ENCODE peak calls at places on chromosomes 7 and 10, in ten cellular contexts. V is transverse colon, Y is GM12878, L is suprapubic skin, A is K562, F is sigmoid colon, K is H1, B is HepG2, J is esophagus muscularis mucosa, M is SK-N-SH. U is an unnamed sample. For H3K4me1, the result is how much of the 10 kb centered on the place peaks cover.

GRCh38 chr10:62514079-62514693 is 140.0 kb downstream of the ZNF365 start:
- DNase-seq in L (no peak), V (no peak), K (no peak), J (peak), M (no peak), Y (no peak), B (no peak), A (no peak), F (no peak), U (no peak)

GRCh38 chr7:148191391-148192076 is 399.0 kb upstream of the C7orf33 start:
- DNase-seq in L (no peak), A (no peak), K (no peak), M (no peak), V (no peak), B (no peak), J (no peak), F (no peak), Y (no peak), U (peak)

GRCh38 chr7:94366827-94367226 is 27.9 kb upstream of the COL1A2 start:
- DNase-seq in A (no peak), L (no peak), M (no peak), Y (no peak), F (no peak), B (no peak), J (no peak), K (no peak), V (no peak), U (no peak)

GRCh38 chr10:72228318-72228751 is 12.3 kb upstream of the ASCC1 start:
- DNase-seq in B (no peak), L (peak), J (no peak), F (no peak), M (peak), Y (no peak), A (no peak), V (no peak), K (no peak), U (no peak)

GRCh38 chr7:92691578-92691977 is 101.4 kb upstream of the FAM133B start:
- DNase-seq in Y (peak), L (no peak), M (peak), K (no peak), V (no peak), A (peak), F (no peak), B (peak), J (no peak), U (no peak)

GRCh38 chr7:15291707-15292106 is 270.1 kb downstream of the AGMO start:
- DNase-seq in Y (no peak), M (no peak), K (no peak), J (no peak), F (no peak), B (no peak), L (no peak), V (no peak), A (no peak), U (no peak)

GRCh38 chr10:97553575-97554100 is 18.9 kb upstream of the ANKRD2 start:
- DNase-seq in B (peak), J (no peak), Y (peak), F (peak), A (peak), L (peak), M (peak), V (peak), K (no peak), U (peak)

GRCh38 chr10:1358147-1358546 is 302.0 kb downstream of the WDR37 start:
- DNase-seq in V (no peak), B (no peak), A (no peak), F (no peak), K (no peak), J (no peak), M (no peak), Y (no peak), L (no peak), U (no peak)

GRCh38 chr10:51397695-51398094 is 301.7 kb downstream of the CSTF2T start:
- DNase-seq in Y (no peak), A (no peak), B (no peak), K (no peak), J (no peak), L (no peak), M (no peak), V (peak), F (peak), U (peak)

GRCh38 chr10:100743626-100744135 is 1.7 kb upstream of the PAX2 start:
- DNase-seq in M (peak), V (peak), K (no peak), A (peak), L (no peak), J (no peak), F (peak), B (peak), Y (no peak), U (peak)

GRCh38 chr10:49240946-49241345 is 52.8 kb upstream of the TMEM273 start:
- DNase-seq in K (no peak), F (no peak), B (no peak), L (no peak), Y (no peak), A (no peak), J (peak), M (no peak), V (no peak), U (no peak)

GRCh38 chr10:124614003-124614659 is 130.0 kb downstream of the FAM53B start:
- DNase-seq in M (no peak), K (no peak), A (no peak), Y (peak), V (no peak), J (no peak), L (no peak), B (no peak), F (no peak), U (no peak)

GRCh38 chr7:148962823-148963582 is 65.3 kb downstream of the PDIA4 start:
- DNase-seq in M (peak), F (peak), J (no peak), A (peak), V (peak), B (peak), L (no peak), K (no peak), Y (peak), U (peak)

GRCh38 chr10:24553051-24553612 is 170.6 kb downstream of the ARHGAP21 start:
- DNase-seq in B (peak), F (no peak), M (no peak), K (no peak), J (peak), L (no peak), V (no peak), A (no peak), Y (no peak), U (no peak)

GRCh38 chr10:119667562-119668328 is 16.6 kb downstream of the BAG3 start:
- DNase-seq in M (peak), V (peak), K (peak), B (peak), J (no peak), Y (no peak), F (peak), A (no peak), L (peak), U (peak)

GRCh38 chr10:62794306-62794705 is 10.2 kb upstream of the ADO start:
- DNase-seq in L (no peak), J (no peak), K (no peak), V (no peak), Y (no peak), B (no peak), F (no peak), A (no peak), M (no peak), U (no peak)

GRCh38 chr7:6647541-6647940 is 10.4 kb downstream of the ZNF316 start:
- DNase-seq in K (no peak), B (no peak), F (no peak), V (no peak), M (no peak), Y (no peak), L (no peak), A (no peak), J (no peak), U (no peak)

GRCh38 chr10:54469587-54470323 is 331.3 kb downstream of the PCDH15 start:
- DNase-seq in A (no peak), V (no peak), Y (no peak), K (no peak), J (no peak), B (no peak), L (no peak), F (no peak), M (no peak), U (no peak)

GRCh38 chr10:133260895-133261725 is 15.6 kb downstream of the ADAM8 start:
- DNase-seq in K (no peak), A (peak), Y (no peak), B (no peak), J (no peak), F (peak), V (peak), M (peak), L (peak), U (peak)

GRCh38 chr10:133263674-133264073 is 13.0 kb downstream of the ADAM8 start:
- DNase-seq in F (no peak), L (no peak), Y (no peak), J (no peak), M (no peak), V (no peak), B (no peak), A (no peak), K (no peak), U (no peak)

GRCh38 chr10:133259603-133259992 is 17.1 kb downstream of the ADAM8 start:
- DNase-seq in F (no peak), V (no peak), K (no peak), M (no peak), J (no peak), B (no peak), L (no peak), A (no peak), Y (no peak), U (no peak)

GRCh38 chr10:133262696-133263095 is 14.0 kb downstream of the ADAM8 start:
- DNase-seq in Y (no peak), K (no peak), B (no peak), F (no peak), V (peak), M (no peak), L (no peak), J (no peak), A (no peak), U (no peak)

GRCh38 chr10:133261726-133262325 is 14.8 kb downstream of the ADAM8 start:
- DNase-seq in F (peak), M (peak), L (peak), J (no peak), K (no peak), A (peak), B (no peak), V (peak), Y (no peak), U (peak)
- TF ChIP-seq POLR2AphosphoS5 in F (no peak), M (peak), L (no peak), J (peak), K (no peak), A (no peak), B (no peak), V (peak), Y (no peak), U (peak)

DNA sequence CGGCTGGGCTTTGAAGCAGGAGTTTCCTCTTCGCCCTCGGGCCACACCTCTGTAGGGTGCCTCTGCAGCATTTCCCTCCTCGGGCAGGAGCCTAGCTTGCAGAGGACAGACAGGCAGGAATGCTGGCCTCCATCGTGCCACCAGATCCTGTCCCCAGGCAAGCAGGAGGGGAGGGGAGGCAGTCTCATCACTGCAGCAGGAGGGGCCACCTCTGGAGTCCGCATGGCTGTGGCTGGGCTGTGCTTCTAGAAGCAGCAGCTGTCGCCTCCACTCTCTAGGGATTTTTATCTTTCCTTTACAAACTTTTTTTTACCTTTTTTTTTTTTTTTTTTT is 181.4 kb downstream of the CUX1 start:
- DNase-seq in V (no peak), F (no peak), Y (no peak), A (no peak), L (no peak), M (peak), J (no peak), B (no peak), K (peak), U (no peak)
- H3K4me1 ChIP-seq in V (under half), F (under half), Y (under half), A (under half), L (under half), M (under half), J (under half), B (under half), K (under half), U (under half)

DNA sequence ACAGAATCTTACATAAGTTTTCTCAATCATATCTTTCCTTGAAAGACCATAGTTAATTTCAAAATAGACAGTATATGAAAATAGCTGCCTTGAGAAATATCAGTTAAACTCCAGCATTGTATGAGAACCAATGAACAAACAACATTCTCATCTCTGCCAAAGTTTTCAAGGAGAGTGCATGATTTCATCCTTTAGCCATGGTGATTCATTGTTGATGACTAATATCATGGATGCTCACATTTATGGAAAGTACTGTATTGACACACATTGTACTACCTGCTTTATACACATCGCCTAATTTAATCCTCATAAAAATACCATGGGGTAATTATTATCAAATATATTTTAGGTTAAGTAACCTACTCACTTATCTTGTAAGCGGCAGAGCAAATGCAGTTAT is 250.3 kb downstream of the CNTNAP2 start:
- DNase-seq in K (no peak), A (no peak), V (no peak), J (no peak), B (no peak), M (no peak), F (no peak), L (no peak), Y (no peak), U (no peak)
- TF ChIP-seq EP300 in K (no peak), A (no peak), V (no peak), J (no peak), B (no peak), M (no peak), F (no peak), L (no peak), Y (no peak), U (no peak)

DNA sequence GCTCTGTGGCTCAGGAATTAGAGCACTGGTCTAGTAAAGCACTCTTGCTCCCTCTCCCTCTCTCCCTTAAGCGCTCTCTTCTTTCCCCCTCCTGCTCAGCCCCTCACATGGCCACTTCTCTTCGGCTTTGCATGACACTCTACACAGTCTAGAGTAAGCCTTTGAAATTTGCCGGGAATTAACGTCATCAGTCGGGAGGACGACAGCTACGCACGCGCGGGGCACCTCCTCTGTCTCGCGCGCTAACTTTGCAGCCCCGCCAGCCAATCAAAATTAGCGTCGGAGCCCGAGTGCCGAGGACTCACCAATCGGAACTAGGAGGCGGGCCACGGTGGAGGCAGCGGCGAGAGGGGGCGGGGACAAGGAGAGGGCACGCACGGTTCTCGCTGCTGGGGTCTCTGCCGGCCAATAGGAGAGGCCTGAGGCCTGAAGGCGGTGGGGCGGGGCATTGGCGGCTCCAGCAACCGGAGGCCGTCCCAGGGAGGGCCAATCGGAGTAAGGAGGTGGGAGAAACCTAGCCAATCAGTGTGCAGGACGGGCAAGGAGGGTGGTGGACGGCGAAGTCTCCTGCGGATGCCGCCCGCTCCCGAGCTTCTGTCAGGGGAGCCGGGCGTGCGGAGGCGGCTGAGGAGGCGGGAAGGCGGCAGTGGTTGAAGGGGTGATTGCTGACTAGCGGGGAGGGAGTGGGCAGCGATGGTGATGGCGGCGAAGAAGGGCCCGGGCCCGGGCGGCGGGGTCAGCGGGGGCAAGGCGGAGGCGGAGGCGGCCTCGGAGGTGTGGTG is at the start of gene AGFG2:
- DNase-seq in L (peak), Y (peak), K (peak), V (peak), A (peak), B (peak), J (peak), F (peak), M (peak), U (peak)
- TF ChIP-seq POLR2AphosphoS5 in L (no peak), Y (peak), K (peak), V (peak), A (peak), B (peak), J (peak), F (peak), M (peak), U (peak)

GRCh38 chr10:78706986-78707500 is 361.7 kb upstream of the ZMIZ1 start:
- DNase-seq in A (no peak), F (no peak), V (no peak), B (no peak), M (no peak), Y (no peak), K (no peak), J (no peak), L (no peak), U (no peak)

GRCh38 chr10:78707745-78708144 is 361.0 kb upstream of the ZMIZ1 start:
- DNase-seq in A (no peak), F (no peak), L (no peak), Y (no peak), M (no peak), V (no peak), K (no peak), J (no peak), B (no peak), U (no peak)

GRCh38 chr10:78703581-78703980 is 365.2 kb upstream of the ZMIZ1 start:
- DNase-seq in K (no peak), V (no peak), L (no peak), M (peak), F (no peak), J (no peak), A (no peak), Y (no peak), B (no peak), U (no peak)

GRCh38 chr10:78700816-78701520 is 367.8 kb upstream of the ZMIZ1 start:
- DNase-seq in M (no peak), V (no peak), K (no peak), A (no peak), F (no peak), J (no peak), L (no peak), B (no peak), Y (no peak), U (no peak)

GRCh38 chr10:78706256-78706655 is 362.5 kb upstream of the ZMIZ1 start:
- DNase-seq in L (no peak), K (no peak), J (no peak), F (no peak), Y (no peak), A (no peak), B (no peak), M (no peak), V (no peak), U (no peak)
- H3K4me1 ChIP-seq in L (under half), K (under half), J (under half), F (under half), Y (under half), A (under half), B (under half), M (under half), V (under half), U (under half)

GRCh38 chr10:93598157-93598556 is 2.9 kb downstream of the RBP4 start:
- DNase-seq in B (no peak), F (no peak), J (no peak), L (no peak), Y (no peak), A (no peak), V (no peak), M (no peak), K (no peak), U (no peak)

GRCh38 chr10:93599335-93599734 is 1.7 kb downstream of the RBP4 start:
- DNase-seq in A (no peak), M (no peak), V (no peak), K (no peak), J (no peak), Y (no peak), L (no peak), B (no peak), F (no peak), U (no peak)

GRCh38 chr10:93595378-93596288 is 5.4 kb downstream of the RBP4 start:
- DNase-seq in K (no peak), J (no peak), F (no peak), Y (no peak), B (no peak), V (no peak), L (no peak), A (no peak), M (no peak), U (no peak)

GRCh38 chr10:93596539-93596938 is 4.5 kb downstream of the RBP4 start:
- DNase-seq in B (peak), Y (no peak), V (no peak), L (no peak), K (no peak), A (no peak), F (no peak), J (no peak), M (no peak), U (no peak)

GRCh38 chr10:93597075-93597599 is 3.9 kb downstream of the RBP4 start:
- DNase-seq in J (no peak), A (no peak), F (no peak), Y (no peak), L (no peak), V (no peak), K (no peak), M (no peak), B (peak), U (no peak)
- TF ChIP-seq EP300 in J (no peak), A (no peak), F (no peak), Y (no peak), L (no peak), V (no peak), K (no peak), M (no peak), B (no peak), U (no peak)